ENCODE peak calls at places on chromosomes 11 and 22, in four cellular contexts. F is retina; Y is stimulated activated CD4-positive, alpha-beta T cell treated with anti-CD3 and anti-CD28 coated beads, Interleukin-1b, Interleukin-23, amount 100 ng/mL, for 1 hour; E is NCI-H1092. C is an unnamed sample.

GRCh38 chr11:86509579-86509978 is 134.9 kb downstream of the CCDC81 start:
- DNase-seq in E (no peak), Y (no peak), F (no peak), C (no peak)

GRCh38 chr11:1559103-1559951 is 12.7 kb downstream of the DUSP8 start:
- DNase-seq in Y (no peak), E (no peak), F (no peak), C (no peak)

GRCh38 chr11:8689726-8690255 is 7.2 kb downstream of the RPL27A start:
- DNase-seq in Y (no peak), F (no peak), E (no peak), C (no peak)

GRCh38 chr22:27125539-27125938 is 468.2 kb downstream of the MIAT start:
- DNase-seq in Y (no peak), F (no peak), E (no peak), C (no peak)

GRCh38 chr11:3129181-3129590 is 35.9 kb downstream of the OSBPL5 start:
- DNase-seq in E (no peak), F (no peak), Y (no peak), C (no peak)

GRCh38 chr11:95097209-95097608 is 7.6 kb downstream of the ENDOD1 start:
- DNase-seq in F (no peak), E (no peak), Y (no peak), C (no peak)

GRCh38 chr11:67357831-67358555 is 4.6 kb upstream of the POLD4 start:
- DNase-seq in E (no peak), Y (no peak), F (no peak), C (no peak)

GRCh38 chr11:76863196-76863777 is 2.6 kb downstream of the ACER3 start:
- DNase-seq in F (no peak), E (no peak), Y (no peak), C (peak)

GRCh38 chr11:1931791-1932480 is 12.4 kb downstream of the TNNT3 start:
- DNase-seq in F (no peak), Y (no peak), E (no peak), C (no peak)

C was measured in SIG-M5.